ENCODE peak calls at places on chromosome 2, in ten cellular contexts. Y is stimulated activated CD4-positive, alpha-beta T cell treated with anti-CD3 and anti-CD28 coated beads, Interleukin-4, amount 100 ng/mL, for 48 hours; M is psoas muscle; U is ELF-1; Q is chondrocyte; O is endothelial cell; L is CD8-positive, alpha-beta T cell; I is AG20443; V is HCT116; R is endothelial cell of umbilical vein. D is an unnamed sample.

GRCh38 chr2:231687133-231687852 is 21.0 kb upstream of the PTMA start:
- DNase-seq in L (peak; percentile 73), Q (no peak), V (no peak), Y (peak; percentile 60), M (peak; percentile 74), R (peak; percentile 54), O (peak; percentile 83), U (peak; percentile 95), I (peak; percentile 72), D (peak; percentile 67)

GRCh38 chr2:75896779-75897366 is 186.2 kb upstream of the GCFC2 start:
- DNase-seq in Q (no peak), L (no peak), R (peak; percentile 5), V (no peak), U (peak; percentile 75), O (peak; percentile 45), I (no peak), M (no peak), Y (no peak), D (no peak)

GRCh38 chr2:10360460-10361219 is 57.9 kb downstream of the HPCAL1 start:
- DNase-seq in I (no peak), O (no peak), M (no peak), Y (no peak), V (no peak), L (no peak), U (no peak), R (no peak), Q (no peak), D (no peak)

GRCh38 chr2:183416741-183417140 is 292.5 kb downstream of the NUP35 start:
- DNase-seq in U (peak; percentile 63), R (no peak), O (no peak), V (no peak), I (no peak), M (no peak), Q (no peak), L (no peak), Y (no peak), D (no peak)

GRCh38 chr2:172253190-172254052 is 150.7 kb upstream of the DLX2 start:
- DNase-seq in R (peak; percentile 99), O (no peak), M (peak; percentile 52), V (peak; percentile 100), U (peak; percentile 84), Y (peak; percentile 39), I (peak; percentile 94), Q (no peak), L (peak; percentile 47), D (no peak)

GRCh38 chr2:235165136-235165535 is 213.3 kb downstream of the SH3BP4 start:
- DNase-seq in U (no peak), Y (no peak), Q (no peak), I (no peak), O (no peak), R (no peak), M (no peak), L (no peak), V (no peak), D (no peak)

GRCh38 chr2:17506736-17507616 is 11.3 kb downstream of the RAD51AP2 start:
- DNase-seq in Y (no peak), U (no peak), L (no peak), V (peak; percentile 66), Q (no peak), O (no peak), I (no peak), R (no peak), M (no peak), D (no peak)

GRCh38 chr2:8103085-8103708 is 578.7 kb upstream of the ID2 start:
- DNase-seq in Q (no peak), R (no peak), O (no peak), V (no peak), Y (no peak), L (no peak), I (peak; percentile 42), U (no peak), M (no peak), D (no peak)

GRCh38 chr2:148875387-148876051 is 492 bp downstream of the KIF5C start:
- DNase-seq in Y (no peak), Q (no peak), U (no peak), M (no peak), I (peak; percentile 20), L (peak; percentile 12), V (no peak), R (no peak), O (no peak), D (no peak)

GRCh38 chr2:72859831-72860262 is 27.4 kb upstream of the SPR start:
- DNase-seq in R (peak; percentile 71), I (peak; percentile 69), V (peak; percentile 77), U (peak; percentile 81), Y (peak; percentile 33), M (no peak), Q (no peak), L (peak; percentile 63), O (peak; percentile 65), D (peak; percentile 72)

GRCh38 chr2:239209806-239210205 is 191.0 kb downstream of the HDAC4 start:
- DNase-seq in L (no peak), I (no peak), Q (no peak), V (no peak), U (no peak), R (no peak), O (no peak), Y (no peak), M (no peak), D (no peak)

GRCh38 chr2:197668296-197668695 is 7.1 kb downstream of the RFTN2 start:
- DNase-seq in Y (no peak), Q (no peak), O (no peak), I (no peak), V (no peak), R (no peak), L (no peak), M (no peak), U (no peak), D (no peak)